ENCODE peak calls at places on chromosomes 16 and 17, in nine cellular contexts. F is T47D; M is progenitor cell of endocrine pancreas; J is ELR; V is hypothalamus; W is Peyer's patch; B is T-cell; C is cerebellar nuclear complex; E is stimulated activated CD4-positive, alpha-beta T cell treated with anti-CD3 and anti-CD28 coated beads, Interleukin-1b, Interleukin-23, amount 100 ng/mL, for 24 hours. Q is an unnamed sample.
A peak's percentile ranks its signal among the peaks of the same experiment; 100 is the strongest.

GRCh38 chr16:65537336-65537735 is 415.5 kb upstream of the CDH11 start:
- DNase-seq in F (no peak), M (no peak), J (no peak), V (no peak), W (no peak), B (no peak), C (no peak), E (no peak), Q (no peak)

GRCh38 chr16:86033016-86033474 is 134.1 kb downstream of the IRF8 start:
- DNase-seq in F (no peak), M (no peak), J (no peak), V (peak; percentile 69), W (no peak), B (no peak), C (no peak), E (no peak), Q (no peak)

GRCh38 chr17:61410100-61410551 is 10.5 kb downstream of the TBX2 start:
- DNase-seq in F (no peak), M (no peak), J (no peak), V (no peak), W (no peak), B (no peak), C (no peak), E (no peak), Q (peak; percentile 9)

GRCh38 chr17:49887086-49887743 is 39.3 kb upstream of the TAC4 start:
- DNase-seq in F (peak; percentile 93), M (peak; percentile 56), J (no peak), V (no peak), W (no peak), B (no peak), C (no peak), E (no peak), Q (no peak)

GRCh38 chr17:35612924-35613521 is 25.9 kb downstream of the AP2B1 start:
- DNase-seq in F (no peak), M (peak; percentile 14), J (peak; percentile 67), V (no peak), W (peak; percentile 22), B (peak; percentile 43), C (no peak), E (no peak), Q (no peak)

GRCh38 chr17:38982858-38983746 is 15.9 kb upstream of the FBXO47 start:
- DNase-seq in F (peak; percentile 67), M (no peak), J (peak; percentile 78), V (no peak), W (peak; percentile 40), B (peak; percentile 52), C (peak; percentile 10), E (no peak), Q (peak; percentile 17)

GRCh38 chr16:27762441-27762840 is 212.5 kb downstream of the KATNIP start:
- DNase-seq in F (no peak), M (no peak), J (peak; percentile 56), V (no peak), W (no peak), B (no peak), C (no peak), E (no peak), Q (no peak)

GRCh38 chr16:79325211-79325610 is 275.3 kb downstream of the MAF start:
- DNase-seq in F (no peak), M (no peak), J (no peak), V (no peak), W (no peak), B (no peak), C (no peak), E (no peak), Q (no peak)

GRCh38 chr16:82991435-82991834 is 364.7 kb downstream of the CDH13 start:
- DNase-seq in F (no peak), M (no peak), J (no peak), V (no peak), W (no peak), B (no peak), C (no peak), E (no peak), Q (no peak)

GRCh38 chr17:61294777-61295176 is 104.9 kb upstream of the TBX2 start:
- DNase-seq in F (no peak), M (no peak), J (peak; percentile 88), V (no peak), W (no peak), B (no peak), C (no peak), E (no peak), Q (no peak)

GRCh38 chr17:65696739-65697394 is 135.4 kb upstream of the AXIN2 start:
- DNase-seq in F (no peak), M (no peak), J (peak; percentile 88), V (no peak), W (no peak), B (no peak), C (no peak), E (no peak), Q (no peak)